ENCODE peak calls at places on chromosomes 16 and 17, in ten cellular contexts. E, H, J, U, G, I, O, D, M and P are unnamed samples.

GRCh38 chr16:46762583-46762982 is 14.4 kb upstream of the MYLK3 start:
- DNase-seq in G (no peak), I (no peak), U (no peak), D (no peak), H (no peak), M (no peak), E (no peak), J (no peak), O (no peak), P (no peak)

GRCh38 chr17:39705786-39706348 is 6.0 kb downstream of the ERBB2 start:
- DNase-seq in M (no peak), U (no peak), J (no peak), G (peak; percentile 56), D (no peak), H (peak; percentile 59), I (no peak), E (no peak), O (no peak), P (no peak)

GRCh38 chr17:12605222-12605621 is 60.5 kb upstream of the MYOCD start:
- DNase-seq in I (no peak), D (no peak), H (no peak), E (no peak), U (no peak), M (no peak), J (no peak), O (no peak), G (no peak), P (no peak)

GRCh38 chr16:9820481-9821246 is 361.6 kb downstream of the GRIN2A start:
- DNase-seq in J (no peak), M (no peak), O (no peak), H (no peak), I (no peak), G (no peak), U (peak; percentile 20), E (peak; percentile 90), D (no peak), P (no peak)

GRCh38 chr16:64900029-64900428 is 221.8 kb downstream of the CDH11 start:
- DNase-seq in U (no peak), M (no peak), E (no peak), D (no peak), G (no peak), O (no peak), I (no peak), H (no peak), J (no peak), P (no peak)

GRCh38 chr17:74245145-74245817 is 28.8 kb upstream of the DNAI2 start:
- DNase-seq in U (no peak), J (no peak), G (no peak), H (no peak), I (no peak), E (peak; percentile 91), O (no peak), M (no peak), D (no peak), P (no peak)

GRCh38 chr17:10034719-10035475 is 129.8 kb upstream of the RCVRN start:
- DNase-seq in G (no peak), M (no peak), O (no peak), H (peak; percentile 46), D (no peak), E (no peak), I (no peak), U (no peak), J (no peak), P (no peak)

GRCh38 chr16:87860553-87861299 is 8.6 kb downstream of the SLC7A5 start:
- DNase-seq in H (peak; percentile 22), U (peak; percentile 61), J (peak; percentile 88), E (no peak), M (peak; percentile 50), O (peak; percentile 27), I (peak; percentile 56), G (no peak), D (no peak), P (peak; percentile 59)

GRCh38 chr16:85863384-85863774 is 35.6 kb upstream of the IRF8 start:
- DNase-seq in D (no peak), H (no peak), M (no peak), O (no peak), U (no peak), I (peak; percentile 25), J (no peak), E (no peak), G (no peak), P (no peak)

GRCh38 chr17:77746391-77746790 is 212.1 kb upstream of the TNRC6C start:
- DNase-seq in U (no peak), I (no peak), M (no peak), E (peak; percentile 39), O (no peak), D (no peak), G (no peak), H (no peak), J (peak; percentile 52), P (no peak)

GRCh38 chr17:38727661-38728220 is 2.4 kb upstream of the CISD3 start:
- DNase-seq in O (no peak), U (no peak), E (no peak), H (no peak), J (no peak), M (peak; percentile 39), D (no peak), I (no peak), G (no peak), P (no peak)

GRCh38 chr17:80636356-80637285 is 92.0 kb downstream of the RPTOR start:
- DNase-seq in O (no peak), I (no peak), G (no peak), M (no peak), D (no peak), H (no peak), J (no peak), E (no peak), U (no peak), P (no peak)

GRCh38 chr16:68236804-68237242 is 896 bp upstream of the ESRP2 start:
- DNase-seq in D (no peak), U (peak; percentile 29), H (peak; percentile 33), I (no peak), J (peak; percentile 76), G (no peak), O (no peak), M (no peak), E (peak; percentile 58), P (no peak)

DNA sequence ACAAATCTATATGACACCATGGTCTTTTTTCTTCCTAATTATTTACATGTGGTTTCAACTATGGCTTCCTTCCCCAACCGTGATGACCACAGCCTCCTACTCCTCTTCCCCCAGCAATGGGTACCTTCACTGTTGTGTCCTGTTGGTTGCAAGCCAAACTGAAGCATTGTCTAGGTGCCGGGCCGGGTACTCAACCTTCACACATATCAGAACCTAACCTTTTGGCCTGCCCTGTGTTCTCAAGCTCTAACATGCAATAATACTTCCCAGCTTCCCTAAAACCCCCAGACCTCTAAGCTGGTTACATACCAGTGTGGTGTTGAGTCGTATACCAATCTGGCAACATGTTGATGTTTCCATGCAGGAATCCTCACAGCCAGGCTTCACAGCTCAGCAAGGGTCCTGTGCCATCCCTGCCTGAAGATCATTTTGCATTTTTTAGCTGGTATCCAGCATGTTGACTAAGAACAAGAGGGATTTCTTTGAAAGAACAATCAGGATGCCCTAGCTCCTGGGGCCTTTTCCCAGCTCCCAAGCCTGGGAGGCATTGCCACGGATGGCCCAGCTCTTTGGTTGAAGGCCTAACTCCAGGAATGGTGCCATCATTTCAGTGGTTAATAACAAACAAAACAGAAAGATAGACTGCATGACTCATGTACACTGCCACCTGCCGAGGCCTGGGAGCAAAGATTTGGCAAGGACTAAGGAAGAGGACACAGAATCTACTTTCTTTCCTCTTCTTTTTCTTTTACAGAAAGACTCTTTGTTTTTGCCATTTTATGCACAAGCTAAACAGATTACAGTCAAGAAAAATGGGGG is 373.7 kb upstream of the SALL1 start:
- DNase-seq in D (no peak), J (no peak), M (no peak), I (peak; percentile 55), E (no peak), U (no peak), G (no peak), H (no peak), O (peak; percentile 26), P (no peak)
- TF ChIP-seq CTCF in D (no peak), J (no peak), M (no peak), I (peak; percentile 8), E (no peak), U (no peak), G (no peak), H (no peak), O (peak; percentile 26), P (no peak)

DNA sequence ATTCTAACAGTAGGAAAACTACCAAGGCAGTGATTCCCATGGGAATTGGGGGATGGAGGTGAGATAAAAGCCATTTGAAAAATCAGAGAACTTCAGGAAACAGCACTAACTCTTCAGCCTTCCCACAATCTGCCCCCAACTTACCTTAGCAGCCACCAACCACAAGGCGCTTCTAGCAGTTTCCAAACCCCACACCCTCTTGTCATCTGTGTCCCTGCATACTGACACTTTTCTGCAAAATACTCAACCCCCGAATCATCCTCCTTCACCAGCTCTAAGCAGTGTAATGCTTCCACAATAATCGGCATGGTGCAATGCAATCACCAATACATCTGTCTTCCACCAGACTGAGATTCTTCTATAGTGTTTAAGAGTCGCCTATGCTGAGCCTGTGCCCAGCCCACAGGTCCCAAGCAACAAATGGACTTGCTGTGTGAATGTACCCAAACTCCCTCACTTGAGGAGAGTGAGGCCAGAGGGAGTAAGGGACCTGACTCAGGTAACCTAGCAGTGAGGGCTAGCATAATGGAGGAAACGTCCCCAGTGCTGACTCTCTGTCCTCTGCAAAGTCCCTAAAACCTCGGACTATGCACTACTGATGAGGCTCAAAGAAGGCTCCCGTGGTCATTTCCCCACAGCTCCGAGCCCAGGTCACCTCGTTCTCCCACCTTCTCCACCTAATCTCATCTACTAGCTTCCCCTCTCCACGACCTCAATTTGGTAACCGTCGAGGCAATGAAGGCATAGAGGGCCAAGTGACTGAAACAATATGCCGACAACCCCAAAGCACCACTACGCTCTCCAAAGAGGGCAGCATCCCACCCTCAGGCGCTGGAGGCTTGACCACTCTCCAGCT is 902 bp downstream of the DYNC1LI2 start:
- DNase-seq in G (no peak), I (peak; percentile 9), E (no peak), H (no peak), D (no peak), U (no peak), M (peak; percentile 20), O (no peak), J (no peak), P (no peak)
- TF ChIP-seq CTCF in G (no peak), I (no peak), E (no peak), H (no peak), D (no peak), U (no peak), M (no peak), O (no peak), J (no peak), P (no peak)

DNA sequence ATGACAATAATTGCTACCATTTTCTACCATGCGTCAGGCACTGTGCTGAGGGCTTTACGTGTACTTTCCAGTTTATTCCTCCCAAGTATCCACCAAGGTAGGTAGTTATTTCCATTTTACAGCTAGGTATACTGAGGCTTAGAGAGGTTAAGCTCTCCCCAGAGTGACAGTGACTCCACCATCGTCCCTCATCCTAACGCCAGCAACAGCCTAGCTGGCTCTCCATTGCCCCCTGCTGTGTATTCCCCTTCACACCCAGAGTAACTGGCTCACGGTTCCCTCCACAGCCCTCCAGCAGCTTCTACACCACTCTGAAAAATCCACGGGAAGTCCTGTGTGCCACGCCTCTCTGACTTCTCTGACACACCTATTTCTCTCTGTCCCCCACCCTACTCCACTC is 7.1 kb upstream of the ASGR1 start:
- DNase-seq in I (no peak), H (no peak), U (no peak), M (no peak), E (no peak), O (peak; percentile 37), D (no peak), J (no peak), G (no peak), P (no peak)
- TF ChIP-seq CTCF in I (peak; percentile 31), H (no peak), U (no peak), M (peak; percentile 29), E (no peak), O (no peak), D (no peak), J (no peak), G (peak; percentile 33), P (no peak)

GRCh38 chr17:16463341-16464000 is 28.5 kb downstream of the LRRC75A start:
- DNase-seq in D (no peak), O (no peak), E (no peak), U (peak; percentile 74), J (no peak), M (no peak), I (peak; percentile 73), H (peak; percentile 60), G (peak; percentile 52), P (peak; percentile 87)
- TF ChIP-seq CTCF in D (peak; percentile 30), O (no peak), E (no peak), U (peak; percentile 24), J (peak; percentile 20), M (no peak), I (no peak), H (peak; percentile 11), G (peak; percentile 22), P (peak; percentile 70)